ENCODE peak calls at places on chromosomes 12 and 14, in ten cellular contexts. G is foreskin keratinocyte; R is stomach; A is hepatic stellate cell; F is pancreas; C is stimulated activated CD8-positive, alpha-beta memory T cell treated with anti-CD3 and anti-CD28 coated beads, Interleukin-7, amount 100 ng/mL, for 48 hours; W is AG09319; D is activated T-helper 1 cell treated with Interleukin-2 at 50 U/mL for 16 hours; H is caudate nucleus; B is T-helper 1 cell. I is an unnamed sample.

GRCh38 chr12:126608607-126609175 is 1543.5 kb downstream of the AACS start:
- DNase-seq in A (no peak), D (no peak), H (no peak), B (no peak), F (no peak), W (no peak), C (no peak), G (no peak), R (no peak), I (no peak)

GRCh38 chr12:88715673-88716072 is 135.4 kb upstream of the KITLG start:
- DNase-seq in B (no peak), C (no peak), A (no peak), R (no peak), H (no peak), D (no peak), F (no peak), W (no peak), G (no peak), I (no peak)

GRCh38 chr12:75760481-75761324 is 249.3 kb upstream of the KRR1 start:
- DNase-seq in H (no peak), A (no peak), D (no peak), R (no peak), W (no peak), C (no peak), B (no peak), F (no peak), G (no peak), I (no peak)

GRCh38 chr12:116838395-116838794 is 42.8 kb downstream of the HRK start:
- DNase-seq in F (no peak), H (no peak), D (no peak), C (no peak), W (no peak), G (no peak), R (no peak), B (no peak), A (no peak), I (no peak)

GRCh38 chr14:106129274-106129673 is 602.9 kb downstream of the TMEM121 start:
- DNase-seq in A (no peak), C (no peak), R (no peak), W (no peak), B (peak; percentile 21), F (no peak), H (no peak), G (no peak), D (no peak), I (no peak)

GRCh38 chr12:100554608-100555077 is 18.8 kb upstream of the GAS2L3 start:
- DNase-seq in A (peak; percentile 70), W (peak; percentile 59), C (no peak), H (no peak), F (no peak), R (no peak), D (no peak), G (peak; percentile 73), B (no peak), I (peak; percentile 68)

GRCh38 chr12:99736760-99737159 is 89.2 kb downstream of the GARIN6 start:
- DNase-seq in H (no peak), A (no peak), W (no peak), C (no peak), R (no peak), D (no peak), G (no peak), F (no peak), B (no peak), I (no peak)

GRCh38 chr12:79614730-79615129 is 76.0 kb downstream of the PAWR start:
- DNase-seq in F (no peak), W (no peak), B (no peak), H (no peak), D (no peak), C (no peak), R (no peak), A (no peak), G (no peak), I (no peak)

GRCh38 chr12:131511391-131511802 is 199.5 kb upstream of the SFSWAP start:
- DNase-seq in F (no peak), R (no peak), B (peak; percentile 33), W (no peak), C (peak; percentile 57), D (peak; percentile 11), G (peak; percentile 5), A (no peak), H (peak; percentile 45), I (no peak)

GRCh38 chr12:83123039-83123438 is 436.3 kb downstream of the TMTC2 start:
- DNase-seq in W (no peak), C (no peak), F (no peak), G (no peak), A (no peak), B (no peak), H (no peak), R (no peak), D (no peak), I (no peak)

GRCh38 chr12:67080637-67081036 is 188.5 kb upstream of the CAND1 start:
- DNase-seq in C (no peak), B (no peak), G (no peak), A (no peak), W (no peak), D (no peak), F (no peak), H (no peak), R (no peak), I (no peak)

GRCh38 chr12:118103231-118103600 is 595 bp downstream of the VSIG10 start:
- DNase-seq in R (no peak), F (peak; percentile 70), D (no peak), C (no peak), H (no peak), A (peak; percentile 28), B (no peak), G (peak; percentile 30), W (no peak), I (no peak)

GRCh38 chr12:131831021-131831571 is 2.9 kb downstream of the MMP17 start:
- DNase-seq in G (no peak), F (peak; percentile 62), H (peak; percentile 73), C (no peak), A (peak; percentile 38), R (no peak), W (no peak), D (no peak), B (no peak), I (no peak)

GRCh38 chr12:3261782-3262359 is 184.7 kb downstream of the TSPAN9 start:
- DNase-seq in G (no peak), H (no peak), F (no peak), R (no peak), B (no peak), C (no peak), D (no peak), W (no peak), A (no peak), I (no peak)

GRCh38 chr14:96797188-96797942 is at the start of gene VRK1:
- DNase-seq in H (peak; percentile 96), B (peak; percentile 92), R (peak; percentile 97), G (peak; percentile 89), W (peak; percentile 80), C (peak; percentile 88), D (peak; percentile 91), F (peak; percentile 98), A (peak; percentile 94), I (peak; percentile 74)

GRCh38 chr14:79583738-79584405 is 627.4 kb downstream of the DIO2 start:
- DNase-seq in D (no peak), B (no peak), C (no peak), R (no peak), A (no peak), W (no peak), H (no peak), G (peak; percentile 54), F (no peak), I (peak; percentile 68)

GRCh38 chr14:96928779-96929380 is 131.7 kb downstream of the VRK1 start:
- DNase-seq in G (no peak), F (no peak), D (no peak), B (no peak), C (no peak), A (no peak), H (no peak), W (no peak), R (no peak), I (no peak)

GRCh38 chr12:62834971-62835547 is 99.9 kb downstream of the PPM1H start:
- DNase-seq in F (no peak), D (no peak), W (no peak), C (no peak), A (no peak), H (no peak), R (no peak), B (no peak), G (peak; percentile 30), I (no peak)

GRCh38 chr12:40502322-40502721 is 189.9 kb upstream of the CNTN1 start:
- DNase-seq in D (no peak), R (no peak), B (no peak), W (no peak), C (no peak), H (no peak), F (no peak), A (no peak), G (no peak), I (no peak)

GRCh38 chr14:33693237-33693636 is 257.6 kb downstream of the EGLN3 start:
- DNase-seq in C (no peak), G (no peak), A (no peak), R (no peak), H (no peak), F (no peak), W (peak; percentile 53), B (no peak), D (no peak), I (peak; percentile 45)

GRCh38 chr12:118102609-118103008 is 1.2 kb downstream of the VSIG10 start:
- DNase-seq in H (no peak), A (no peak), G (no peak), D (no peak), C (no peak), F (no peak), R (no peak), B (no peak), W (no peak), I (no peak)

GRCh38 chr14:58918066-58918465 is 270.4 kb upstream of the DAAM1 start:
- DNase-seq in G (peak; percentile 87), W (no peak), C (no peak), F (no peak), H (no peak), D (no peak), A (peak; percentile 9), R (no peak), B (no peak), I (no peak)

GRCh38 chr12:27284751-27285150 is 40.7 kb downstream of the STK38L start:
- DNase-seq in C (no peak), R (no peak), H (no peak), B (no peak), D (no peak), F (no peak), W (no peak), G (no peak), A (peak; percentile 65), I (peak; percentile 16)

GRCh38 chr14:58638231-58639205 is 756 bp downstream of the DACT1 start:
- DNase-seq in A (peak; percentile 32), G (peak; percentile 18), F (no peak), R (no peak), C (no peak), H (peak; percentile 51), D (no peak), W (no peak), B (no peak), I (no peak)

GRCh38 chr14:85090681-85091080 is 439.3 kb upstream of the FLRT2 start:
- DNase-seq in A (no peak), F (no peak), W (no peak), B (no peak), D (no peak), C (no peak), R (no peak), G (peak; percentile 36), H (no peak), I (no peak)

GRCh38 chr12:43957732-43958131 is 121.9 kb downstream of the TMEM117 start:
- DNase-seq in C (no peak), H (no peak), W (peak; percentile 16), A (peak; percentile 42), D (no peak), F (no peak), B (no peak), R (no peak), G (peak; percentile 57), I (no peak)

GRCh38 chr12:122870163-122870842 is 25.6 kb downstream of the VPS37B start:
- DNase-seq in A (no peak), F (no peak), B (no peak), R (peak; percentile 23), W (no peak), G (no peak), H (no peak), C (no peak), D (no peak), I (no peak)

GRCh38 chr14:81519200-81519998 is 14.3 kb downstream of the SEL1L start:
- DNase-seq in R (no peak), H (no peak), G (no peak), C (no peak), A (no peak), F (no peak), B (no peak), D (no peak), W (no peak), I (no peak)